ENCODE peak calls at places on chromosome 4, in ten cellular contexts. B is stomach, P is endothelial cell, V is NAMALWA, K is OCI-LY7, I is AG09309, U is T-helper 22 cell, F is NT2/D1, W is neural crest cell, E is cardiac fibroblast. X is an unnamed sample.

GRCh38 chr4:133996431-133997121 is 205.0 kb downstream of the PABPC4L start:
- DNase-seq in B (no peak), P (no peak), V (no peak), K (no peak), I (no peak), U (no peak), F (no peak), W (no peak), E (no peak), X (no peak)

GRCh38 chr4:185567828-185568442 is 32.6 kb upstream of the PDLIM3 start:
- DNase-seq in B (no peak), P (no peak), V (no peak), K (no peak), I (no peak), U (no peak), F (no peak), W (peak), E (peak), X (no peak)

GRCh38 chr4:25814323-25814722 is 48.5 kb downstream of the SEL1L3 start:
- DNase-seq in B (peak), P (no peak), V (no peak), K (no peak), I (no peak), U (no peak), F (no peak), W (no peak), E (peak), X (no peak)

GRCh38 chr4:93764647-93765246 is 63.8 kb upstream of the ATOH1 start:
- DNase-seq in B (no peak), P (peak), V (peak), K (peak), I (peak), U (no peak), F (no peak), W (peak), E (peak), X (no peak)

GRCh38 chr4:56048621-56049427 is 100.1 kb downstream of the CEP135 start:
- DNase-seq in B (peak), P (peak), V (peak), K (peak), I (peak), U (no peak), F (peak), W (peak), E (peak), X (no peak)

GRCh38 chr4:88341227-88342192 is 37.1 kb upstream of the HERC6 start:
- DNase-seq in B (no peak), P (no peak), V (no peak), K (no peak), I (peak), U (no peak), F (no peak), W (no peak), E (peak), X (no peak)

GRCh38 chr4:52059372-52059771 is 8.3 kb downstream of the SPATA18 start:
- DNase-seq in B (peak), P (no peak), V (no peak), K (no peak), I (peak), U (no peak), F (no peak), W (no peak), E (peak), X (peak)

GRCh38 chr4:3435684-3435956 is 6.1 kb upstream of the HGFAC start:
- DNase-seq in B (no peak), P (no peak), V (no peak), K (no peak), I (no peak), U (no peak), F (no peak), W (no peak), E (no peak), X (no peak)

GRCh38 chr4:183860726-183861125 is 44.4 kb upstream of the STOX2 start:
- DNase-seq in B (no peak), P (no peak), V (no peak), K (no peak), I (no peak), U (no peak), F (no peak), W (no peak), E (no peak), X (no peak)

GRCh38 chr4:110681381-110681780 is 58.5 kb upstream of the PITX2 start:
- DNase-seq in B (no peak), P (no peak), V (no peak), K (no peak), I (no peak), U (no peak), F (no peak), W (no peak), E (peak), X (peak)

GRCh38 chr4:121053601-121054143 is 18.7 kb downstream of the NDNF start:
- DNase-seq in B (no peak), P (no peak), V (no peak), K (no peak), I (peak), U (no peak), F (no peak), W (no peak), E (peak), X (peak)

GRCh38 chr4:93243262-93243661 is 585.3 kb upstream of the ATOH1 start:
- DNase-seq in B (no peak), P (no peak), V (no peak), K (no peak), I (no peak), U (no peak), F (no peak), W (no peak), E (no peak), X (no peak)

GRCh38 chr4:120056249-120056648 is 10.4 kb downstream of the MAD2L1 start:
- DNase-seq in B (no peak), P (no peak), V (peak), K (no peak), I (no peak), U (no peak), F (no peak), W (no peak), E (peak), X (no peak)

GRCh38 chr4:85370400-85371032 is 104.4 kb upstream of the ARHGAP24 start:
- DNase-seq in B (peak), P (peak), V (peak), K (peak), I (peak), U (no peak), F (peak), W (peak), E (peak), X (no peak)

GRCh38 chr4:27059446-27059845 is 198.8 kb downstream of the STIM2 start:
- DNase-seq in B (no peak), P (no peak), V (no peak), K (no peak), I (no peak), U (no peak), F (no peak), W (no peak), E (peak), X (no peak)

GRCh38 chr4:189001971-189002450 is 862.8 kb downstream of the TRIML1 start:
- DNase-seq in B (no peak), P (no peak), V (no peak), K (no peak), I (no peak), U (no peak), F (no peak), W (no peak), E (no peak), X (no peak)

GRCh38 chr4:169571435-169571834 is 40.9 kb downstream of the NEK1 start:
- DNase-seq in B (no peak), P (no peak), V (no peak), K (no peak), I (no peak), U (no peak), F (no peak), W (no peak), E (no peak), X (no peak)

GRCh38 chr4:10587697-10588096 is 96.9 kb downstream of the CLNK start:
- DNase-seq in B (no peak), P (no peak), V (no peak), K (no peak), I (no peak), U (no peak), F (no peak), W (no peak), E (no peak), X (no peak)

GRCh38 chr4:41865981-41866798 is 69.0 kb upstream of the TMEM33 start:
- DNase-seq in B (no peak), P (no peak), V (no peak), K (no peak), I (no peak), U (no peak), F (no peak), W (no peak), E (no peak), X (no peak)

GRCh38 chr4:180426938-180427337 is 1816.3 kb upstream of the TENM3 start:
- DNase-seq in B (no peak), P (no peak), V (no peak), K (no peak), I (no peak), U (no peak), F (no peak), W (no peak), E (no peak), X (no peak)

GRCh38 chr4:176981074-176981473 is 188.4 kb upstream of the VEGFC start:
- DNase-seq in B (no peak), P (no peak), V (no peak), K (no peak), I (no peak), U (no peak), F (no peak), W (no peak), E (peak), X (no peak)

GRCh38 chr4:140163029-140163810 is 9.2 kb upstream of the MAML3 start:
- DNase-seq in B (no peak), P (no peak), V (no peak), K (no peak), I (no peak), U (no peak), F (no peak), W (no peak), E (peak), X (no peak)

GRCh38 chr4:120921456-120922389 is 803 bp downstream of the PRDM5 start:
- DNase-seq in B (peak), P (peak), V (no peak), K (no peak), I (no peak), U (no peak), F (no peak), W (peak), E (peak), X (no peak)

GRCh38 chr4:85677286-85677685 is 202.3 kb downstream of the ARHGAP24 start:
- DNase-seq in B (no peak), P (no peak), V (no peak), K (no peak), I (no peak), U (no peak), F (no peak), W (no peak), E (peak), X (no peak)

GRCh38 chr4:149264093-149264733 is 551.4 kb downstream of the IQCM start:
- DNase-seq in B (peak), P (peak), V (peak), K (peak), I (peak), U (no peak), F (peak), W (peak), E (peak), X (peak)

GRCh38 chr4:53886090-53886489 is 178.3 kb downstream of the CHIC2 start:
- DNase-seq in B (no peak), P (no peak), V (no peak), K (no peak), I (no peak), U (no peak), F (no peak), W (no peak), E (no peak), X (no peak)

GRCh38 chr4:145099653-145100052 is 1.5 kb downstream of the ABCE1 start:
- DNase-seq in B (no peak), P (no peak), V (peak), K (peak), I (no peak), U (no peak), F (no peak), W (no peak), E (peak), X (no peak)

GRCh38 chr4:145552181-145552822 is 66.9 kb upstream of the MMAA start:
- DNase-seq in B (no peak), P (no peak), V (peak), K (peak), I (no peak), U (no peak), F (no peak), W (no peak), E (no peak), X (no peak)

GRCh38 chr4:48189731-48190130 is 55.7 kb upstream of the TXK start:
- DNase-seq in B (no peak), P (no peak), V (no peak), K (no peak), I (no peak), U (no peak), F (no peak), W (no peak), E (no peak), X (no peak)

GRCh38 chr4:101599620-101600019 is 190.9 kb upstream of the BANK1 start:
- DNase-seq in B (no peak), P (no peak), V (no peak), K (no peak), I (peak), U (no peak), F (no peak), W (no peak), E (peak), X (no peak)

GRCh38 chr4:185761352-185762235 is 50.4 kb downstream of the SORBS2 start:
- DNase-seq in B (no peak), P (no peak), V (no peak), K (no peak), I (no peak), U (no peak), F (no peak), W (no peak), E (peak), X (no peak)

GRCh38 chr4:27010334-27010940 is 149.8 kb downstream of the STIM2 start:
- DNase-seq in B (peak), P (peak), V (peak), K (peak), I (peak), U (peak), F (peak), W (peak), E (peak), X (no peak)

GRCh38 chr4:123031664-123032063 is 109.3 kb upstream of the NUDT6 start:
- DNase-seq in B (no peak), P (no peak), V (no peak), K (no peak), I (no peak), U (no peak), F (no peak), W (no peak), E (no peak), X (no peak)

GRCh38 chr4:122882830-122883229 is 39.6 kb downstream of the NUDT6 start:
- DNase-seq in B (no peak), P (no peak), V (no peak), K (no peak), I (peak), U (no peak), F (no peak), W (no peak), E (no peak), X (no peak)

GRCh38 chr4:166506051-166506450 is 633.0 kb downstream of the TLL1 start:
- DNase-seq in B (no peak), P (no peak), V (no peak), K (no peak), I (no peak), U (no peak), F (no peak), W (no peak), E (no peak), X (no peak)

GRCh38 chr4:98604723-98605122 is 53.7 kb downstream of the TSPAN5 start:
- DNase-seq in B (no peak), P (no peak), V (no peak), K (no peak), I (no peak), U (no peak), F (no peak), W (no peak), E (peak), X (no peak)

GRCh38 chr4:145735330-145735638 is 55.3 kb downstream of the C4orf51 start:
- DNase-seq in B (no peak), P (no peak), V (no peak), K (no peak), I (peak), U (no peak), F (no peak), W (no peak), E (peak), X (peak)

GRCh38 chr4:106273831-106274230 is 42.2 kb downstream of the TBCK start:
- DNase-seq in B (no peak), P (no peak), V (no peak), K (no peak), I (no peak), U (no peak), F (no peak), W (no peak), E (peak), X (no peak)

X was measured in epithelial cell of proximal tubule.